ENCODE peak calls at places on chromosomes 5 and 9, in five cellular contexts. One of them, this sample, is unnamed. For H3K4me1, the result is how much of the 10 kb centered on the place peaks cover.

GRCh38 chr5:127320032-127320945 is 29.7 kb downstream of the MEGF10 start:
- DNase-seq in stomach: no peak
- DNase-seq in gastrocnemius medialis: no peak
- DNase-seq in HepG2: no peak
- DNase-seq in prostate gland: no peak
- DNase-seq in this sample: no peak

GRCh38 chr5:153147891-153148623 is 342.4 kb upstream of the GRIA1 start:
- DNase-seq in stomach: no peak
- DNase-seq in gastrocnemius medialis: no peak
- DNase-seq in HepG2: peak
- DNase-seq in prostate gland: no peak
- DNase-seq in this sample: no peak

GRCh38 chr5:158382473-158382872 is 523.5 kb upstream of the CLINT1 start:
- DNase-seq in stomach: no peak
- DNase-seq in gastrocnemius medialis: peak
- DNase-seq in HepG2: no peak
- DNase-seq in prostate gland: peak
- DNase-seq in this sample: no peak

GRCh38 chr5:19179561-19179960 is 808.4 kb downstream of the CDH18 start:
- DNase-seq in stomach: no peak
- DNase-seq in gastrocnemius medialis: no peak
- DNase-seq in HepG2: no peak
- DNase-seq in prostate gland: no peak
- DNase-seq in this sample: no peak

GRCh38 chr9:123234853-123235252 is 33.5 kb downstream of the STRBP start:
- DNase-seq in stomach: no peak
- DNase-seq in gastrocnemius medialis: no peak
- DNase-seq in HepG2: no peak
- DNase-seq in prostate gland: no peak
- DNase-seq in this sample: no peak

GRCh38 chr9:121889990-121890563 is 203.0 kb downstream of the TTLL11 start:
- DNase-seq in stomach: no peak
- DNase-seq in gastrocnemius medialis: no peak
- DNase-seq in HepG2: no peak
- DNase-seq in prostate gland: no peak
- DNase-seq in this sample: no peak

GRCh38 chr9:133782157-133783130 is 44.3 kb upstream of the SARDH start:
- DNase-seq in stomach: peak
- DNase-seq in gastrocnemius medialis: peak
- DNase-seq in HepG2: peak
- DNase-seq in prostate gland: peak
- DNase-seq in this sample: peak

GRCh38 chr5:43305948-43306563 is 7.2 kb downstream of the HMGCS1 start:
- DNase-seq in stomach: no peak
- DNase-seq in gastrocnemius medialis: no peak
- DNase-seq in HepG2: peak
- DNase-seq in prostate gland: peak
- DNase-seq in this sample: peak

GRCh38 chr9:129597355-129598088 is 23.4 kb downstream of the C9orf50 start:
- DNase-seq in stomach: peak
- DNase-seq in gastrocnemius medialis: no peak
- DNase-seq in HepG2: peak
- DNase-seq in prostate gland: peak
- DNase-seq in this sample: no peak

GRCh38 chr5:140205216-140205615 is 30.2 kb downstream of the CYSTM1 start:
- DNase-seq in stomach: no peak
- DNase-seq in gastrocnemius medialis: peak
- DNase-seq in HepG2: no peak
- DNase-seq in prostate gland: no peak
- DNase-seq in this sample: no peak

GRCh38 chr5:73419414-73420390 is 28.9 kb downstream of the FOXD1 start:
- DNase-seq in stomach: no peak
- DNase-seq in gastrocnemius medialis: no peak
- DNase-seq in HepG2: no peak
- DNase-seq in prostate gland: no peak
- DNase-seq in this sample: no peak

GRCh38 chr9:129263836-129264235 is 85.8 kb upstream of the IER5L start:
- DNase-seq in stomach: no peak
- DNase-seq in gastrocnemius medialis: no peak
- DNase-seq in HepG2: no peak
- DNase-seq in prostate gland: no peak
- DNase-seq in this sample: no peak

GRCh38 chr5:40796487-40796889 is 1.7 kb downstream of the PRKAA1 start:
- DNase-seq in stomach: no peak
- DNase-seq in gastrocnemius medialis: no peak
- DNase-seq in HepG2: no peak
- DNase-seq in prostate gland: no peak
- DNase-seq in this sample: no peak

GRCh38 chr9:124507880-124508432 is 757 bp upstream of the NR5A1 start:
- DNase-seq in stomach: no peak
- DNase-seq in gastrocnemius medialis: no peak
- DNase-seq in HepG2: no peak
- DNase-seq in prostate gland: no peak
- DNase-seq in this sample: no peak

GRCh38 chr9:78663367-78663766 is 366.4 kb downstream of the PSAT1 start:
- DNase-seq in stomach: no peak
- DNase-seq in gastrocnemius medialis: no peak
- DNase-seq in HepG2: no peak
- DNase-seq in prostate gland: no peak
- DNase-seq in this sample: no peak

GRCh38 chr9:132878695-132879064 is at the start of gene SPACA9:
- DNase-seq in stomach: peak
- DNase-seq in gastrocnemius medialis: peak
- DNase-seq in HepG2: no peak
- DNase-seq in prostate gland: peak
- DNase-seq in this sample: no peak

GRCh38 chr9:89923174-89923573 is 318.4 kb downstream of the GADD45G start:
- DNase-seq in stomach: no peak
- DNase-seq in gastrocnemius medialis: no peak
- DNase-seq in HepG2: no peak
- DNase-seq in prostate gland: no peak
- DNase-seq in this sample: no peak

GRCh38 chr5:135584918-135585317 is 6.1 kb upstream of the CXCL14 start:
- DNase-seq in stomach: no peak
- DNase-seq in gastrocnemius medialis: no peak
- DNase-seq in HepG2: no peak
- DNase-seq in prostate gland: no peak
- DNase-seq in this sample: no peak

GRCh38 chr9:73152445-73152844 is 780 bp downstream of the ANXA1 start:
- DNase-seq in stomach: no peak
- DNase-seq in gastrocnemius medialis: no peak
- DNase-seq in HepG2: no peak
- DNase-seq in prostate gland: no peak
- DNase-seq in this sample: no peak

GRCh38 chr5:26868504-26868903 is 169.9 kb downstream of the CDH9 start:
- DNase-seq in stomach: no peak
- DNase-seq in gastrocnemius medialis: no peak
- DNase-seq in HepG2: no peak
- DNase-seq in prostate gland: no peak
- DNase-seq in this sample: no peak

GRCh38 chr5:26872337-26872736 is 166.0 kb downstream of the CDH9 start:
- DNase-seq in stomach: no peak
- DNase-seq in gastrocnemius medialis: no peak
- DNase-seq in HepG2: no peak
- DNase-seq in prostate gland: no peak
- DNase-seq in this sample: no peak

GRCh38 chr5:26864061-26864460 is 174.3 kb downstream of the CDH9 start:
- DNase-seq in stomach: no peak
- DNase-seq in gastrocnemius medialis: no peak
- DNase-seq in HepG2: no peak
- DNase-seq in prostate gland: no peak
- DNase-seq in this sample: no peak

DNA sequence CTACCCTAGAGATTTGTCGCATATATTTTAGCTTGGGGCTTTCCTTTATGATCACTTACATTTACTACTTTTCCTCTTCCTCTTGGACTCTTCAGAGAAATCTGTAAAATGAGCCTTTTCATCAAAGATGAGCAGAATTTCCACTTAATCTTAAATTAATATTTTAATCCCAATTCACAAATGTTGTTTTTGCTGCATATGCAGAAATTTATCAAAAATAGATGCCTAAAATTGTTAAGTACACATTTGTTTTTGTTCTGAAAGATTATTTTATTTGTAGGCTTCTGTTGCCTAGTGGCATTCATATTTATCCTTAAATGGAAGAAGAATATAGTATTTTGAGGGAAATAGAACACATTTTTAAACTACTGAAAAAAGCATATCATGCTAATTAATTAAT is 168.6 kb downstream of the CDH9 start:
- DNase-seq in stomach: no peak
- DNase-seq in gastrocnemius medialis: no peak
- DNase-seq in HepG2: no peak
- DNase-seq in prostate gland: no peak
- DNase-seq in this sample: no peak
- H3K4me3 ChIP-seq in stomach: no peak
- H3K4me3 ChIP-seq in gastrocnemius medialis: no peak
- H3K4me3 ChIP-seq in HepG2: no peak
- H3K4me3 ChIP-seq in prostate gland: no peak
- H3K4me3 ChIP-seq in this sample: no peak

GRCh38 chr5:176549871-176550270 is 729 bp downstream of the CDHR2 start:
- DNase-seq in stomach: no peak
- DNase-seq in gastrocnemius medialis: no peak
- DNase-seq in HepG2: no peak
- DNase-seq in prostate gland: no peak
- DNase-seq in this sample: no peak

GRCh38 chr5:176547811-176548210 is 1.3 kb upstream of the CDHR2 start:
- DNase-seq in stomach: peak
- DNase-seq in gastrocnemius medialis: no peak
- DNase-seq in HepG2: peak
- DNase-seq in prostate gland: no peak
- DNase-seq in this sample: no peak

GRCh38 chr5:176545737-176546509 is 3.2 kb upstream of the CDHR2 start:
- DNase-seq in stomach: peak
- DNase-seq in gastrocnemius medialis: no peak
- DNase-seq in HepG2: peak
- DNase-seq in prostate gland: no peak
- DNase-seq in this sample: no peak

GRCh38 chr5:176550275-176550831 is 1.2 kb downstream of the CDHR2 start:
- DNase-seq in stomach: no peak
- DNase-seq in gastrocnemius medialis: no peak
- DNase-seq in HepG2: no peak
- DNase-seq in prostate gland: no peak
- DNase-seq in this sample: no peak

GRCh38 chr5:176548967-176549444 is at the start of gene CDHR2:
- DNase-seq in stomach: no peak
- DNase-seq in gastrocnemius medialis: no peak
- DNase-seq in HepG2: peak
- DNase-seq in prostate gland: no peak
- DNase-seq in this sample: no peak
- H3K4me1 ChIP-seq in stomach: under half
- H3K4me1 ChIP-seq in gastrocnemius medialis: under half
- H3K4me1 ChIP-seq in HepG2: half or more
- H3K4me1 ChIP-seq in prostate gland: under half
- H3K4me1 ChIP-seq in this sample: under half

DNA sequence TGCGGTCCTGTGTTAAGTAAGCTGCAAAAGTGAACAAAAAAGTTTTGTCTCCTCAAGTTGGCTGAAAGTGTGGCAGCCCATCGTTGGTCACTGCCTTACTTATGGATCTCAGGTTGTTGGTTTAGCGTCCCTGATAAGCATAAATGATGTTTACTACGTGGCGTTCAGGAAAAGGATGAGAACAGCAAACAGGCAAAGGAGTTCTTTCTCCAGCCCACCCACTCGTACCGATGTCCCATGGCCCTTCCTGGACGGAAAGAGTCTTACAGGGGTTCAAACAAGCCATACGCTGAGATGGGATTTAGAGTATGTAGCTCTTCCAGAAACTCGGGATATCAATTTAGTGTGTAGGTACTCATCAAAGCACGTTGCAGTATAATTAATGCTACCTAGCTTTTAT is 494 bp upstream of the AUH start:
- DNase-seq in stomach: no peak
- DNase-seq in gastrocnemius medialis: no peak
- DNase-seq in HepG2: no peak
- DNase-seq in prostate gland: no peak
- DNase-seq in this sample: no peak
- H3K4me3 ChIP-seq in stomach: peak
- H3K4me3 ChIP-seq in gastrocnemius medialis: peak
- H3K4me3 ChIP-seq in HepG2: peak
- H3K4me3 ChIP-seq in prostate gland: peak
- H3K4me3 ChIP-seq in this sample: peak

DNA sequence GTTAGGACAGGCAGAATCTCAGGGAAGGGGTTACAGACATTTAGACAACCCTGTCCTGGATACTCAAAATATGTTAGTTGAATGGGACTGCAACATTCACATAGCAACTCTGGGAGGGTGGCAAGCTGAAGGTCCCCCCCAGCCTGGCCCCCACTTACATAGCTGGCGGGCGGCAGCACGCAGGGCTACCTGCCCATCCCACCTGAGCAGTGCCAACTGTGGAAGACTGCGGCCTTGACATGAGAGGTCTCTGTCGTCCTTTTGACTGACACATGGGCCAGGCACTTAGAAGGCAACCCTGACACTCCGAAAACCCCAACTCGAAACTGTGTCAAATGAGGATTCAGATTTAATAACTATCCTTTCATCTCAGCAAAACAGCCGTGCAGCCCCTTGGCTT is 16.5 kb downstream of the PAX5 start:
- DNase-seq in stomach: no peak
- DNase-seq in gastrocnemius medialis: no peak
- DNase-seq in HepG2: no peak
- DNase-seq in prostate gland: no peak
- DNase-seq in this sample: no peak
- H3K4me1 ChIP-seq in stomach: under half
- H3K4me1 ChIP-seq in gastrocnemius medialis: under half
- H3K4me1 ChIP-seq in HepG2: under half
- H3K4me1 ChIP-seq in prostate gland: under half
- H3K4me1 ChIP-seq in this sample: under half

DNA sequence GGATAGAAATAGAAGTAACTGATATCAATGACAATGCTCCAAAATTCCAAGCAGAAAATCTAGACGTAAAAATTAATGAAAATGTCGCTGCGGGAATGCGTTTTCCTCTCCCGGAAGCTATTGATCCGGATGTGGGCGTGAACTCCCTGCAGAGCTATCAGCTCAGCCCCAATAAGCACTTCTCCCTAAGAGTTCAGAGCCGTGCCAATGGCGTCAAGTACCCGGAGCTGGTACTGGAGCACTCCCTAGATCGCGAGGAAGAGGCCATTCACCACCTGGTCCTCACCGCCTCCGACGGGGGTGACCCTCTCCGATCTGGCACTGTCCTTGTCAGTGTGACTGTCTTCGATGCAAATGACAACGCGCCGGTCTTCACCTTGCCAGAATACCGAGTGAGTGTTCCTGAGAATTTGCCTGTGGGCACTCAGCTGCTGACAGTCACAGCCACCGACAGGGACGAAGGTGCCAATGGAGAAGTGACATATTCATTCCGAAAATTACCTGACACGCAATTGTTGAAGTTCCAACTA is 818 bp downstream of the PCDHGA10 start:
- DNase-seq in stomach: no peak
- DNase-seq in gastrocnemius medialis: no peak
- DNase-seq in HepG2: no peak
- DNase-seq in prostate gland: no peak
- DNase-seq in this sample: no peak
- H3K4me3 ChIP-seq in stomach: peak
- H3K4me3 ChIP-seq in gastrocnemius medialis: peak
- H3K4me3 ChIP-seq in HepG2: no peak
- H3K4me3 ChIP-seq in prostate gland: peak
- H3K4me3 ChIP-seq in this sample: peak